ENCODE peak calls at places on chromosomes 4 and X, in seven cellular contexts. G, I, A, X, T, D and V are unnamed samples.

GRCh38 chr4:87354168-87355102 is 31.8 kb upstream of the HSD17B13 start:
- DNase-seq in X (no peak), A (no peak), I (no peak), G (no peak), D (no peak), T (no peak), V (no peak)

GRCh38 chrX:70453024-70453618 is 8.5 kb downstream of the DLG3 start:
- DNase-seq in I (no peak), G (no peak), D (no peak), A (no peak), T (no peak), X (no peak), V (no peak)

GRCh38 chr4:143076723-143077122 is 108.0 kb upstream of the USP38 start:
- DNase-seq in D (no peak), X (no peak), I (no peak), G (peak; percentile 56), T (no peak), A (no peak), V (no peak)

GRCh38 chr4:59945716-59946115 is 1254.4 kb upstream of the ADGRL3 start:
- DNase-seq in T (no peak), X (no peak), G (no peak), A (no peak), D (no peak), I (no peak), V (no peak)

GRCh38 chr4:97585274-97585673 is 558.0 kb downstream of the STPG2 start:
- DNase-seq in T (no peak), A (no peak), G (no peak), I (no peak), X (no peak), D (no peak), V (no peak)

GRCh38 chrX:118337687-118338086 is 8.2 kb upstream of the WDR44 start:
- DNase-seq in A (no peak), D (no peak), T (no peak), X (no peak), I (no peak), G (no peak), V (no peak)

GRCh38 chr4:173040200-173040599 is 128.4 kb upstream of the GALNT7 start:
- DNase-seq in T (no peak), D (peak; percentile 52), G (no peak), X (no peak), A (no peak), I (no peak), V (no peak)

GRCh38 chr4:124717101-124717500 is 4.6 kb upstream of the ANKRD50 start:
- DNase-seq in D (no peak), G (no peak), A (no peak), T (no peak), X (no peak), I (no peak), V (no peak)

GRCh38 chr4:2248044-2248780 is 6.3 kb upstream of the HAUS3 start:
- DNase-seq in G (peak; percentile 6), I (peak; percentile 72), X (no peak), A (no peak), T (no peak), D (peak; percentile 9), V (no peak)

GRCh38 chrX:3166670-3167455 is 125.6 kb downstream of the ARSF start:
- DNase-seq in X (no peak), A (no peak), I (no peak), G (no peak), T (no peak), D (no peak), V (no peak)

GRCh38 chr4:98510757-98511517 is 147.5 kb downstream of the TSPAN5 start:
- DNase-seq in T (no peak), G (no peak), A (no peak), I (no peak), X (peak; percentile 94), D (no peak), V (no peak)

GRCh38 chrX:2692221-2693122 is 1.4 kb downstream of the CD99 start:
- DNase-seq in X (peak; percentile 78), G (peak; percentile 40), A (peak; percentile 76), T (no peak), D (no peak), I (peak; percentile 86), V (no peak)

GRCh38 chrX:7462110-7462509 is 314.2 kb upstream of the PUDP start:
- DNase-seq in D (no peak), A (no peak), T (peak; percentile 1), I (no peak), G (no peak), X (no peak), V (no peak)

GRCh38 chr4:48205092-48205491 is 64.5 kb downstream of the TEC start:
- DNase-seq in T (no peak), A (peak; percentile 49), G (no peak), D (no peak), X (no peak), I (no peak), V (no peak)

GRCh38 chr4:41857225-41857624 is 78.0 kb upstream of the TMEM33 start:
- DNase-seq in I (no peak), D (no peak), A (no peak), X (no peak), T (no peak), G (no peak), V (no peak)

GRCh38 chr4:88939697-88940096 is 117.3 kb downstream of the FAM13A start:
- DNase-seq in D (no peak), A (no peak), G (no peak), X (peak; percentile 88), T (no peak), I (no peak), V (no peak)

GRCh38 chr4:94665500-94666398 is 92.0 kb upstream of the BMPR1B start:
- DNase-seq in A (no peak), X (no peak), I (no peak), T (no peak), D (no peak), G (no peak), V (no peak)

GRCh38 chrX:45714864-45715263 is 514.2 kb upstream of the DIPK2B start:
- DNase-seq in I (no peak), D (no peak), T (no peak), G (peak; percentile 25), X (peak; percentile 73), A (no peak), V (no peak)

GRCh38 chr4:61200195-61200990 is at the start of gene ADGRL3:
- DNase-seq in T (peak; percentile 64), I (no peak), X (peak; percentile 44), D (peak; percentile 72), A (no peak), G (peak; percentile 73), V (no peak)

GRCh38 chr4:140157341-140157740 is 3.4 kb upstream of the MAML3 start:
- DNase-seq in D (no peak), I (no peak), T (no peak), A (no peak), G (no peak), X (no peak), V (peak; percentile 45)

GRCh38 chr4:12787261-12787660 is 696.9 kb downstream of the RAB28 start:
- DNase-seq in A (no peak), G (no peak), T (no peak), X (no peak), I (no peak), D (no peak), V (no peak)
- H3K9me3 ChIP-seq in A (no peaks in the 10 kb centered on the region), G (no peaks in the 10 kb centered on the region), T (peaks cover 6% of the 10 kb centered on the region), X (no peaks in the 10 kb centered on the region), I (peaks cover 4% of the 10 kb centered on the region), D (no peaks in the 10 kb centered on the region), V (peaks cover 5% of the 10 kb centered on the region)

DNA sequence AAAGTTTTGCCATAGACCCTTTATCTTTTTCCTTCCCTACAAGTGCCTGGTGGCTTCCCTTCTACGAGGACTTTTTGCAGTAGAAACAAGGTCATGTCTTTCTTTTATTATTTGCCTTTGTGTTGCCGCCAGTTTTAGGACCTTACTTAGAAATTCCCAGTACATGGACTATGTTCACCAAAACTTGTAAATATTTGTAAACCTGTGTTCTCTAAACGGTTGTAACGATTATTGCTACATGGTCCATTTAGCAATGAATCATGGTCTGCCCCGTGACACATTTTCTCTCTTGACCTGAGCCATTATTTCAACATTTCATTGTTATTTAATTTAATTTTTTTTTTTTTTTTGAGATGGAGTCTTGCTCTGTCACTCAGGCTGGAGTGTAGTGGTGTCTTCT is 110.7 kb downstream of the MFAP3L start:
- DNase-seq in A (no peak), T (no peak), G (no peak), X (no peak), I (no peak), D (no peak), V (no peak)
- TF ChIP-seq CTCF in A (no peak), T (no peak), G (no peak), X (no peak), I (no peak), D (no peak), V (no peak)

GRCh38 chrX:154829926-154830442 is 4.5 kb downstream of the SMIM9 start:
- DNase-seq in D (no peak), T (no peak), A (peak; percentile 54), G (no peak), I (no peak), X (no peak), V (no peak)
- H3K9me3 ChIP-seq in D (no peaks in the 10 kb centered on the region), T (no peaks in the 10 kb centered on the region), A (no peaks in the 10 kb centered on the region), G (no peaks in the 10 kb centered on the region), I (no peaks in the 10 kb centered on the region), X (no peaks in the 10 kb centered on the region), V (no peaks in the 10 kb centered on the region)

DNA sequence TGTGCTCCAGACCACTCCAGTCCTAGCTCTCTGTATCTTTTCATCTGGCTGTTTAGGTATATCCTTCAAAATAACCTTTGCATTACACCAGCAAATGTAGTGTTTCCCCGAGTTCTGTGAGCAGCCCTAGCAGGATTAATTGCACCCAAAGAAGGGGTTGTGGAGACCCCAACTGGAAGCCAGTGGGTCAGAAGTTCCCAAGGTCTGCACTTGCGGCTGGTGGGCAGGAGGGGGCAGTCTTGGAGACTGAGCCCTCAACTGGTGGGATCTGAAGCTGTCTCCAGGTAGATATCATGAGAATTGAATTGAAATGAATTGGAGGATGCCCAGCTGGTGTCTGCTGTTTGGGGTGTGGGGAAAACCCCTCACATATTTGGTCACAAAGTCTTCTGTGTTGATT is 1485.3 kb upstream of the TENM3 start:
- DNase-seq in I (no peak), D (no peak), T (no peak), X (no peak), A (no peak), G (no peak), V (no peak)
- TF ChIP-seq CTCF in I (no peak), D (peak; percentile 6), T (peak; percentile 82), X (no peak), A (no peak), G (no peak), V (no peak)

GRCh38 chr4:72194453-72194852 is 162.7 kb downstream of the NPFFR2 start:
- DNase-seq in A (no peak), D (no peak), G (no peak), I (no peak), T (no peak), X (no peak), V (no peak)
- H3K9me3 ChIP-seq in A (no peaks in the 10 kb centered on the region), D (no peaks in the 10 kb centered on the region), G (no peaks in the 10 kb centered on the region), I (no peaks in the 10 kb centered on the region), T (no peaks in the 10 kb centered on the region), X (no peaks in the 10 kb centered on the region), V (no peaks in the 10 kb centered on the region)